ENCODE peak calls at places on chromosomes 3 and 15, in eight cellular contexts. One of them, this sample, is unnamed. For H3K36me3, the result is how much of the 10 kb centered on the place peaks cover.

GRCh38 chr3:106518516-106518915 is 649.7 kb upstream of the CBLB start:
- DNase-seq in IMR-90: peak
- DNase-seq in neuronal stem cell: no peak
- DNase-seq in fibroblast of lung: peak
- DNase-seq in neural progenitor cell: no peak
- DNase-seq in GM23338: no peak
- DNase-seq in PC-9: no peak
- DNase-seq in GM12878: no peak
- DNase-seq in this sample: peak

GRCh38 chr15:48393650-48394049 is 62.4 kb downstream of the DUT start:
- DNase-seq in IMR-90: peak
- DNase-seq in PC-9: no peak
- DNase-seq in neural progenitor cell: no peak
- DNase-seq in GM23338: no peak
- DNase-seq in fibroblast of lung: peak
- DNase-seq in GM12878: no peak
- DNase-seq in neuronal stem cell: no peak
- DNase-seq in this sample: peak

GRCh38 chr15:43471975-43472374 is 21.0 kb downstream of the TP53BP1 start:
- DNase-seq in fibroblast of lung: no peak
- DNase-seq in IMR-90: no peak
- DNase-seq in PC-9: no peak
- DNase-seq in GM23338: no peak
- DNase-seq in neural progenitor cell: no peak
- DNase-seq in GM12878: no peak
- DNase-seq in neuronal stem cell: no peak
- DNase-seq in this sample: no peak

GRCh38 chr3:15645740-15646490 is 44.4 kb downstream of the BTD start:
- DNase-seq in PC-9: peak
- DNase-seq in GM12878: no peak
- DNase-seq in neural progenitor cell: no peak
- DNase-seq in GM23338: no peak
- DNase-seq in neuronal stem cell: no peak
- DNase-seq in IMR-90: peak
- DNase-seq in fibroblast of lung: peak
- DNase-seq in this sample: peak

GRCh38 chr3:150793641-150794040 is 30.7 kb upstream of the SIAH2 start:
- DNase-seq in neuronal stem cell: no peak
- DNase-seq in PC-9: no peak
- DNase-seq in GM12878: no peak
- DNase-seq in fibroblast of lung: no peak
- DNase-seq in IMR-90: no peak
- DNase-seq in neural progenitor cell: no peak
- DNase-seq in GM23338: no peak
- DNase-seq in this sample: no peak

GRCh38 chr3:140850210-140850955 is 91.3 kb upstream of the SLC25A36 start:
- DNase-seq in PC-9: no peak
- DNase-seq in neural progenitor cell: no peak
- DNase-seq in IMR-90: no peak
- DNase-seq in fibroblast of lung: no peak
- DNase-seq in GM12878: no peak
- DNase-seq in GM23338: no peak
- DNase-seq in neuronal stem cell: no peak
- DNase-seq in this sample: peak

GRCh38 chr3:142896201-142896755 is 7.4 kb upstream of the PCOLCE2 start:
- DNase-seq in IMR-90: peak
- DNase-seq in fibroblast of lung: peak
- DNase-seq in neuronal stem cell: no peak
- DNase-seq in neural progenitor cell: no peak
- DNase-seq in GM23338: no peak
- DNase-seq in GM12878: no peak
- DNase-seq in PC-9: no peak
- DNase-seq in this sample: peak

GRCh38 chr3:127375151-127375937 is 87.5 kb upstream of the PRR20G start:
- DNase-seq in neural progenitor cell: no peak
- DNase-seq in IMR-90: no peak
- DNase-seq in GM23338: no peak
- DNase-seq in neuronal stem cell: no peak
- DNase-seq in fibroblast of lung: no peak
- DNase-seq in PC-9: no peak
- DNase-seq in GM12878: no peak
- DNase-seq in this sample: no peak

GRCh38 chr3:182793663-182794454 is 555 bp downstream of the ATP11B start:
- DNase-seq in neuronal stem cell: peak
- DNase-seq in neural progenitor cell: peak
- DNase-seq in IMR-90: peak
- DNase-seq in PC-9: no peak
- DNase-seq in fibroblast of lung: peak
- DNase-seq in GM23338: peak
- DNase-seq in GM12878: no peak
- DNase-seq in this sample: peak

GRCh38 chr3:194093822-194094221 is 42.1 kb upstream of the HES1 start:
- DNase-seq in neuronal stem cell: no peak
- DNase-seq in PC-9: peak
- DNase-seq in GM12878: no peak
- DNase-seq in IMR-90: no peak
- DNase-seq in GM23338: no peak
- DNase-seq in fibroblast of lung: no peak
- DNase-seq in neural progenitor cell: no peak
- DNase-seq in this sample: no peak

GRCh38 chr15:75659928-75660645 is 12.4 kb downstream of the SNX33 start:
- DNase-seq in neural progenitor cell: no peak
- DNase-seq in GM23338: no peak
- DNase-seq in neuronal stem cell: no peak
- DNase-seq in GM12878: no peak
- DNase-seq in fibroblast of lung: no peak
- DNase-seq in IMR-90: no peak
- DNase-seq in PC-9: no peak
- DNase-seq in this sample: peak

GRCh38 chr15:35281515-35281914 is 196.4 kb upstream of the NANOGP8 start:
- DNase-seq in IMR-90: peak
- DNase-seq in fibroblast of lung: peak
- DNase-seq in GM12878: no peak
- DNase-seq in GM23338: no peak
- DNase-seq in neuronal stem cell: no peak
- DNase-seq in neural progenitor cell: no peak
- DNase-seq in PC-9: no peak
- DNase-seq in this sample: peak

GRCh38 chr3:123365450-123366143 is 83.3 kb downstream of the ADCY5 start:
- DNase-seq in GM23338: peak
- DNase-seq in neural progenitor cell: peak
- DNase-seq in neuronal stem cell: no peak
- DNase-seq in fibroblast of lung: no peak
- DNase-seq in GM12878: no peak
- DNase-seq in PC-9: peak
- DNase-seq in IMR-90: peak
- DNase-seq in this sample: no peak

GRCh38 chr3:192887701-192888100 is 30.0 kb downstream of the MB21D2 start:
- DNase-seq in GM12878: no peak
- DNase-seq in GM23338: peak
- DNase-seq in neuronal stem cell: no peak
- DNase-seq in IMR-90: no peak
- DNase-seq in fibroblast of lung: no peak
- DNase-seq in PC-9: peak
- DNase-seq in neural progenitor cell: no peak
- DNase-seq in this sample: no peak

GRCh38 chr3:136984837-136985236 is 27.1 kb downstream of the IL20RB start:
- DNase-seq in neuronal stem cell: no peak
- DNase-seq in IMR-90: peak
- DNase-seq in GM12878: no peak
- DNase-seq in GM23338: no peak
- DNase-seq in PC-9: peak
- DNase-seq in neural progenitor cell: no peak
- DNase-seq in fibroblast of lung: peak
- DNase-seq in this sample: peak

GRCh38 chr3:21751891-21752290 is 881 bp upstream of the ZNF385D start:
- DNase-seq in GM12878: no peak
- DNase-seq in GM23338: no peak
- DNase-seq in fibroblast of lung: peak
- DNase-seq in PC-9: no peak
- DNase-seq in neuronal stem cell: no peak
- DNase-seq in IMR-90: no peak
- DNase-seq in neural progenitor cell: peak
- DNase-seq in this sample: no peak

GRCh38 chr15:94584833-94585244 is 353.5 kb downstream of the MCTP2 start:
- DNase-seq in PC-9: no peak
- DNase-seq in GM12878: peak
- DNase-seq in fibroblast of lung: no peak
- DNase-seq in neural progenitor cell: no peak
- DNase-seq in IMR-90: no peak
- DNase-seq in neuronal stem cell: no peak
- DNase-seq in GM23338: no peak
- DNase-seq in this sample: peak

GRCh38 chr3:73710340-73710739 is 85.6 kb upstream of the PDZRN3 start:
- DNase-seq in fibroblast of lung: no peak
- DNase-seq in neuronal stem cell: no peak
- DNase-seq in GM23338: no peak
- DNase-seq in neural progenitor cell: no peak
- DNase-seq in GM12878: no peak
- DNase-seq in PC-9: no peak
- DNase-seq in IMR-90: peak
- DNase-seq in this sample: no peak

GRCh38 chr3:187976361-187976900 is 177.5 kb upstream of the LPP start:
- DNase-seq in GM12878: no peak
- DNase-seq in neural progenitor cell: no peak
- DNase-seq in IMR-90: no peak
- DNase-seq in GM23338: no peak
- DNase-seq in PC-9: no peak
- DNase-seq in neuronal stem cell: no peak
- DNase-seq in fibroblast of lung: no peak
- DNase-seq in this sample: no peak

GRCh38 chr3:188001052-188001567 is 152.8 kb upstream of the LPP start:
- DNase-seq in fibroblast of lung: no peak
- DNase-seq in IMR-90: no peak
- DNase-seq in neural progenitor cell: no peak
- DNase-seq in GM23338: no peak
- DNase-seq in PC-9: no peak
- DNase-seq in GM12878: no peak
- DNase-seq in neuronal stem cell: no peak
- DNase-seq in this sample: no peak

GRCh38 chr3:175208316-175208715 is 349.2 kb downstream of the NAALADL2 start:
- DNase-seq in PC-9: no peak
- DNase-seq in GM23338: no peak
- DNase-seq in GM12878: no peak
- DNase-seq in neuronal stem cell: no peak
- DNase-seq in IMR-90: peak
- DNase-seq in neural progenitor cell: peak
- DNase-seq in fibroblast of lung: peak
- DNase-seq in this sample: peak

GRCh38 chr15:39851505-39852082 is 68.5 kb downstream of the GPR176 start:
- DNase-seq in neuronal stem cell: no peak
- DNase-seq in neural progenitor cell: no peak
- DNase-seq in fibroblast of lung: peak
- DNase-seq in GM23338: no peak
- DNase-seq in GM12878: no peak
- DNase-seq in PC-9: no peak
- DNase-seq in IMR-90: peak
- DNase-seq in this sample: peak

GRCh38 chr3:15295506-15295905 is 36.9 kb downstream of the SH3BP5 start:
- DNase-seq in GM12878: no peak
- DNase-seq in PC-9: no peak
- DNase-seq in GM23338: no peak
- DNase-seq in IMR-90: no peak
- DNase-seq in fibroblast of lung: peak
- DNase-seq in neural progenitor cell: no peak
- DNase-seq in neuronal stem cell: no peak
- DNase-seq in this sample: peak

DNA sequence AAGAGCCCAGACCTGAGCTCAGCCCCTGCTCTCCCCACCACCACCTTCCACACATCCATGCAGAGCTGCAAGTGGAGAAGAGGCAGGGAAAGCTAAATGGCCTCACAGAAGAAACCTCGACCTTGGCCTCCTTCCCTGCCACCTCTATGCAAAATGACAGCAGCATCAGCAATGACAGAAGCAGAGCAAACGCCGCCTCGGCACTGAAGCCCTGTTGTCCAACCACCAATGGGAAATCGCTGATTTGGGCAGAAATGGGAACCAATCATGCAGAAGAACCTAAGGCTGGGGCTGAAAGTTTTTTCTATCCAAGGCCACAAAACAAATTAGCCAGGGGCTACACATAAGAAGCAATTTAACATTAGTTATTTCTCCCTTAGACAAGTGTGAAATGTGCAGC is 22.0 kb downstream of the ANP32A start:
- DNase-seq in PC-9: no peak
- DNase-seq in fibroblast of lung: no peak
- DNase-seq in neural progenitor cell: no peak
- DNase-seq in GM23338: no peak
- DNase-seq in neuronal stem cell: no peak
- DNase-seq in IMR-90: no peak
- DNase-seq in GM12878: no peak
- DNase-seq in this sample: no peak
- H3K36me3 ChIP-seq in PC-9: under half
- H3K36me3 ChIP-seq in fibroblast of lung: under half
- H3K36me3 ChIP-seq in neural progenitor cell: under half
- H3K36me3 ChIP-seq in GM23338: under half
- H3K36me3 ChIP-seq in neuronal stem cell: half or more
- H3K36me3 ChIP-seq in IMR-90: under half
- H3K36me3 ChIP-seq in GM12878: under half
- H3K36me3 ChIP-seq in this sample: under half

GRCh38 chr3:129313983-129314756 is 35.5 kb downstream of the HMCES start:
- DNase-seq in PC-9: no peak
- DNase-seq in neural progenitor cell: peak
- DNase-seq in neuronal stem cell: no peak
- DNase-seq in GM12878: no peak
- DNase-seq in GM23338: peak
- DNase-seq in IMR-90: peak
- DNase-seq in fibroblast of lung: peak
- DNase-seq in this sample: no peak
- H2AFZ ChIP-seq in PC-9: no peak
- H2AFZ ChIP-seq in neural progenitor cell: no peak
- H2AFZ ChIP-seq in neuronal stem cell: peak
- H2AFZ ChIP-seq in GM12878: no peak
- H2AFZ ChIP-seq in GM23338: no peak
- H2AFZ ChIP-seq in IMR-90: peak
- H2AFZ ChIP-seq in fibroblast of lung: no peak
- H2AFZ ChIP-seq in this sample: peak

DNA sequence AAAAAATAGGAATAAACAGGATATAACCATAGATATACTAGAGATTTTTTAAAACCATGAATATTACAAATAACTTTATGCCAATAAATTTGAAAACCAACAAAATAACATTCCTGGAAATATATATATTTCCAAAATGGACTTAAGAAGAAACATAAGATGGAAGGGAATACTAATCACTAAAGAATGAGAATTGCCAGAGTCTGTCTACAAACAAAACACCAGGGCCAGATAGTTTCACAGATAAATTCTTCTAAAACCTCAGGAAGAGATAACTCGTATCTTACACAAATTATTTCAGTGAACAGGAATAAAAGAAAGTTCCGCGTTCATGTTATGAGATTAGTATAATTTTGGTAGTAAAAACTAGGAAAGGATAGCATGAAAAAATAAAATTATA is 107.3 kb downstream of the HERC1 start:
- DNase-seq in PC-9: no peak
- DNase-seq in fibroblast of lung: no peak
- DNase-seq in neuronal stem cell: no peak
- DNase-seq in GM12878: no peak
- DNase-seq in IMR-90: peak
- DNase-seq in GM23338: no peak
- DNase-seq in neural progenitor cell: no peak
- DNase-seq in this sample: peak
- H3K27ac ChIP-seq in PC-9: no peak
- H3K27ac ChIP-seq in fibroblast of lung: no peak
- H3K27ac ChIP-seq in neuronal stem cell: no peak
- H3K27ac ChIP-seq in GM12878: no peak
- H3K27ac ChIP-seq in IMR-90: no peak
- H3K27ac ChIP-seq in GM23338: no peak
- H3K27ac ChIP-seq in neural progenitor cell: no peak
- H3K27ac ChIP-seq in this sample: no peak

GRCh38 chr3:48464713-48465221 is 18.2 kb downstream of the ATRIP start:
- DNase-seq in neuronal stem cell: no peak
- DNase-seq in GM12878: no peak
- DNase-seq in PC-9: no peak
- DNase-seq in GM23338: no peak
- DNase-seq in IMR-90: no peak
- DNase-seq in fibroblast of lung: no peak
- DNase-seq in neural progenitor cell: no peak
- DNase-seq in this sample: no peak
- H3K36me3 ChIP-seq in neuronal stem cell: half or more
- H3K36me3 ChIP-seq in GM12878: under half
- H3K36me3 ChIP-seq in PC-9: under half
- H3K36me3 ChIP-seq in GM23338: under half
- H3K36me3 ChIP-seq in IMR-90: under half
- H3K36me3 ChIP-seq in fibroblast of lung: under half
- H3K36me3 ChIP-seq in neural progenitor cell: under half
- H3K36me3 ChIP-seq in this sample: under half